ENCODE peak calls at places on chromosomes 11 and 22, in six cellular contexts. L is left ventricle myocardium inferior, J is NCI-H2171, M is T follicular helper cell, A is NCI-H748 treated with DMSO at 0.1 percent for 48 hours, Q is RCC 7860. X is an unnamed sample.
A peak's percentile ranks its signal among the peaks of the same experiment; 100 is the strongest.

GRCh38 chr11:124839051-124839971 is 25.9 kb upstream of the ROBO3 start:
- DNase-seq in L (no peak), J (no peak), M (no peak), A (no peak), Q (no peak), X (no peak)

GRCh38 chr11:2375964-2376551 is 1.1 kb upstream of the CD81 start:
- DNase-seq in L (no peak), J (no peak), M (no peak), A (no peak), Q (no peak), X (no peak)

GRCh38 chr11:62444271-62444833 is 25.5 kb downstream of the SCGB1A1 start:
- DNase-seq in L (peak; percentile 62), J (peak; percentile 62), M (peak; percentile 5), A (peak; percentile 14), Q (no peak), X (peak; percentile 37)

GRCh38 chr11:8699903-8700302 is 17.3 kb downstream of the RPL27A start:
- DNase-seq in L (no peak), J (no peak), M (no peak), A (no peak), Q (no peak), X (no peak)

GRCh38 chr11:117461396-117462182 is 133.9 kb downstream of the CEP164 start:
- DNase-seq in L (no peak), J (no peak), M (no peak), A (no peak), Q (no peak), X (no peak)

GRCh38 chr22:46001426-46002106 is 24.6 kb upstream of the WNT7B start:
- DNase-seq in L (peak; percentile 41), J (no peak), M (no peak), A (no peak), Q (no peak), X (no peak)

GRCh38 chr22:38317995-38318715 is 922 bp upstream of the CSNK1E start:
- DNase-seq in L (peak; percentile 63), J (no peak), M (no peak), A (peak; percentile 48), Q (peak; percentile 92), X (no peak)

GRCh38 chr11:28447226-28447625 is 339.0 kb downstream of the METTL15 start:
- DNase-seq in L (no peak), J (no peak), M (no peak), A (no peak), Q (peak; percentile 26), X (no peak)

GRCh38 chr22:21876486-21877176 is 9.2 kb upstream of the MAPK1 start:
- DNase-seq in L (no peak), J (no peak), M (no peak), A (no peak), Q (no peak), X (no peak)

GRCh38 chr22:17971711-17972110 is 52.6 kb downstream of the MICAL3 start:
- DNase-seq in L (no peak), J (no peak), M (no peak), A (no peak), Q (no peak), X (no peak)

GRCh38 chr11:61961570-61962212 is 5.7 kb downstream of the FTH1 start:
- DNase-seq in L (peak; percentile 78), J (no peak), M (no peak), A (no peak), Q (peak; percentile 94), X (no peak)

GRCh38 chr11:27248430-27249207 is 114.4 kb downstream of the CCDC34 start:
- DNase-seq in L (peak; percentile 23), J (no peak), M (no peak), A (no peak), Q (no peak), X (no peak)

GRCh38 chr11:121448431-121448941 is 3.6 kb upstream of the SORL1 start:
- DNase-seq in L (no peak), J (no peak), M (no peak), A (no peak), Q (no peak), X (no peak)

GRCh38 chr22:23242473-23243001 is 62.2 kb downstream of the BCR start:
- DNase-seq in L (no peak), J (no peak), M (no peak), A (no peak), Q (no peak), X (no peak)

GRCh38 chr22:39087881-39088687 is 9.0 kb upstream of the APOBEC3H start:
- DNase-seq in L (peak; percentile 27), J (peak; percentile 21), M (no peak), A (no peak), Q (no peak), X (no peak)

GRCh38 chr11:100543386-100543785 is 143.7 kb upstream of the ARHGAP42 start:
- DNase-seq in L (no peak), J (no peak), M (no peak), A (no peak), Q (no peak), X (no peak)

GRCh38 chr22:38051900-38052862 is 5.0 kb upstream of the PICK1 start:
- DNase-seq in L (peak; percentile 80), J (peak; percentile 87), M (peak; percentile 68), A (peak; percentile 25), Q (peak; percentile 73), X (peak; percentile 89)

GRCh38 chr11:134858783-134859480 is 446.9 kb upstream of the B3GAT1 start:
- DNase-seq in L (no peak), J (no peak), M (no peak), A (no peak), Q (no peak), X (no peak)

GRCh38 chr22:44024288-44024908 is at the start of gene PARVB:
- DNase-seq in L (peak; percentile 55), J (no peak), M (no peak), A (no peak), Q (no peak), X (no peak)

GRCh38 chr11:119101367-119101758 is 290 bp downstream of the DPAGT1 start:
- DNase-seq in L (no peak), J (no peak), M (no peak), A (no peak), Q (no peak), X (no peak)

GRCh38 chr11:61472868-61473267 is 35.7 kb upstream of the LRRC10B start:
- DNase-seq in L (peak; percentile 39), J (no peak), M (no peak), A (no peak), Q (no peak), X (no peak)

GRCh38 chr22:50119768-50120251 is 30.0 kb downstream of the MOV10L1 start:
- DNase-seq in L (no peak), J (no peak), M (no peak), A (no peak), Q (no peak), X (no peak)

GRCh38 chr11:17733261-17733660 is 1.3 kb upstream of the KCNC1 start:
- DNase-seq in L (no peak), J (no peak), M (no peak), A (no peak), Q (no peak), X (no peak)

GRCh38 chr11:2886191-2886894 is 768 bp upstream of the CDKN1C start:
- DNase-seq in L (peak; percentile 41), J (no peak), M (no peak), A (no peak), Q (no peak), X (no peak)